ENCODE peak calls at places on chromosomes 5 and 9, in nine cellular contexts. Z is ascending aorta, V is dorsolateral prefrontal cortex, D is AG09309, S is IMR-90, J is choroid plexus epithelial cell, U is body of pancreas, Y is AG04450, C is brain microvascular endothelial cell. K is an unnamed sample.

GRCh38 chr5:56183507-56183906 is 49.6 kb downstream of the ANKRD55 start:
- DNase-seq in D (peak), V (no peak), U (no peak), C (peak), Z (peak), S (peak), J (peak), Y (peak), K (peak)

GRCh38 chr9:69107801-69108200 is 66.3 kb upstream of the TJP2 start:
- DNase-seq in V (no peak), Y (no peak), C (no peak), S (no peak), J (no peak), U (no peak), Z (no peak), D (no peak), K (no peak)

GRCh38 chr5:78639811-78640210 is 8.8 kb downstream of the LHFPL2 start:
- DNase-seq in D (no peak), S (no peak), U (no peak), J (no peak), V (no peak), C (no peak), Y (no peak), Z (no peak), K (no peak)

GRCh38 chr9:134899818-134900325 is 17.8 kb downstream of the FCN1 start:
- DNase-seq in C (no peak), Y (no peak), V (no peak), U (no peak), S (no peak), J (peak), D (no peak), Z (no peak), K (no peak)

GRCh38 chr5:6822556-6823343 is 109.5 kb downstream of the TENT4A start:
- DNase-seq in S (no peak), Y (no peak), D (no peak), Z (no peak), J (no peak), C (no peak), U (no peak), V (no peak), K (no peak)

GRCh38 chr9:120974921-120975320 is 48.3 kb upstream of the TRAF1 start:
- DNase-seq in D (no peak), Y (no peak), S (no peak), C (no peak), Z (no peak), V (no peak), U (no peak), J (no peak), K (no peak)

GRCh38 chr5:179806250-179807045 is at the start of gene MGAT4B:
- DNase-seq in Y (no peak), Z (peak), C (no peak), V (no peak), U (peak), S (peak), D (no peak), J (peak), K (peak)

GRCh38 chr9:34771023-34771422 is 61.1 kb upstream of the CCL21 start:
- DNase-seq in S (no peak), C (no peak), D (no peak), J (peak), V (no peak), Z (no peak), U (no peak), Y (no peak), K (peak)

GRCh38 chr9:2486988-2487387 is 134.6 kb upstream of the VLDLR start:
- DNase-seq in U (no peak), J (peak), D (no peak), S (no peak), C (no peak), Z (no peak), Y (no peak), V (no peak), K (peak)

GRCh38 chr5:175096469-175097185 is 347.4 kb downstream of the DRD1 start:
- DNase-seq in D (no peak), C (no peak), Z (no peak), J (no peak), S (no peak), Y (no peak), V (no peak), U (no peak), K (no peak)

GRCh38 chr5:151581841-151582583 is 9.1 kb downstream of the FAT2 start:
- DNase-seq in Y (no peak), D (no peak), S (no peak), C (no peak), J (no peak), Z (no peak), V (no peak), U (no peak), K (no peak)

GRCh38 chr5:172866802-172867748 is 33.0 kb downstream of the ERGIC1 start:
- DNase-seq in C (no peak), D (no peak), S (peak), Y (no peak), V (peak), U (no peak), J (no peak), Z (peak), K (peak)

GRCh38 chr5:167720201-167720600 is 571.2 kb upstream of the WWC1 start:
- DNase-seq in V (no peak), S (peak), U (no peak), Y (no peak), C (no peak), J (peak), D (no peak), Z (no peak), K (peak)

GRCh38 chr9:105515811-105516413 is 42.0 kb upstream of the FKTN start:
- DNase-seq in J (no peak), U (no peak), S (no peak), Y (no peak), Z (no peak), D (no peak), C (no peak), V (no peak), K (no peak)

GRCh38 chr9:38008168-38009034 is 60.6 kb downstream of the SHB start:
- DNase-seq in S (peak), V (no peak), Y (peak), J (peak), D (peak), U (no peak), Z (peak), C (peak), K (peak)

GRCh38 chr9:19456996-19457693 is 48.3 kb downstream of the ACER2 start:
- DNase-seq in Y (peak), U (peak), C (peak), J (peak), D (peak), Z (peak), S (peak), V (peak), K (peak)

GRCh38 chr9:18805386-18805785 is 227.6 kb downstream of the SAXO1 start:
- DNase-seq in D (no peak), S (no peak), C (no peak), V (no peak), Z (no peak), Y (no peak), U (no peak), J (no peak), K (no peak)

GRCh38 chr9:33081128-33081851 is 4.8 kb upstream of the SMU1 start:
- DNase-seq in Y (peak), V (no peak), U (peak), D (peak), S (peak), C (peak), Z (peak), J (peak), K (peak)

GRCh38 chr5:58064799-58065198 is 395.1 kb downstream of the PLK2 start:
- DNase-seq in C (no peak), Z (no peak), Y (no peak), J (no peak), S (peak), D (peak), V (no peak), U (no peak), K (peak)

GRCh38 chr5:140926211-140926902 is at the start of gene PCDHAC1:
- DNase-seq in J (peak), D (no peak), V (peak), Z (peak), Y (no peak), S (no peak), C (peak), U (peak), K (peak)

GRCh38 chr5:10801931-10802674 is 41.1 kb upstream of the DAP start:
- DNase-seq in S (no peak), V (no peak), Z (no peak), C (no peak), D (no peak), Y (no peak), J (peak), U (no peak), K (peak)

GRCh38 chr9:21611896-21612295 is 129.8 kb upstream of the IFNE start:
- DNase-seq in Y (no peak), Z (no peak), V (no peak), C (no peak), S (no peak), U (no peak), D (no peak), J (no peak), K (no peak)

GRCh38 chr9:117315236-117315635 is 99.6 kb downstream of the ASTN2 start:
- DNase-seq in V (peak), Y (no peak), D (no peak), Z (no peak), U (peak), J (no peak), C (no peak), S (no peak), K (no peak)

GRCh38 chr9:99004115-99004514 is 60.4 kb downstream of the COL15A1 start:
- DNase-seq in S (no peak), Y (no peak), V (no peak), Z (peak), C (no peak), D (no peak), U (no peak), J (no peak), K (no peak)

GRCh38 chr9:19087601-19088000 is 15.1 kb downstream of the HAUS6 start:
- DNase-seq in D (no peak), Z (no peak), Y (peak), U (no peak), C (peak), J (peak), V (no peak), S (peak), K (peak)

GRCh38 chr9:136312436-136312835 is 8.5 kb upstream of the CCDC187 start:
- DNase-seq in U (peak), S (peak), D (no peak), J (peak), Y (no peak), C (no peak), V (no peak), Z (no peak), K (peak)

GRCh38 chr9:22863736-22864135 is 417.1 kb downstream of the DMRTA1 start:
- DNase-seq in V (no peak), C (no peak), J (no peak), S (no peak), Z (no peak), U (no peak), D (no peak), Y (no peak), K (no peak)

GRCh38 chr5:168327451-168327850 is 36.0 kb downstream of the WWC1 start:
- DNase-seq in S (no peak), V (no peak), D (no peak), U (no peak), Y (no peak), Z (no peak), J (no peak), C (no peak), K (no peak)

GRCh38 chr5:174549254-174549653 is 175.1 kb upstream of the MSX2 start:
- DNase-seq in U (no peak), C (no peak), V (no peak), Z (peak), J (no peak), S (no peak), Y (no peak), D (no peak), K (no peak)

GRCh38 chr9:110048473-110048975 is 159.4 kb downstream of the C9orf152 start:
- DNase-seq in D (no peak), U (peak), Y (no peak), V (no peak), S (peak), J (peak), C (peak), Z (peak), K (peak)

GRCh38 chr9:120655005-120655622 is 59.2 kb downstream of the MEGF9 start:
- DNase-seq in Z (no peak), J (peak), Y (no peak), C (peak), D (no peak), S (peak), V (no peak), U (no peak), K (peak)

GRCh38 chr5:101716941-101717340 is 579.1 kb downstream of the SLCO4C1 start:
- DNase-seq in U (no peak), D (no peak), Y (no peak), Z (no peak), C (no peak), J (no peak), V (no peak), S (no peak), K (no peak)

GRCh38 chr9:89595646-89596045 is 9.2 kb upstream of the GADD45G start:
- DNase-seq in C (no peak), J (no peak), Z (peak), U (no peak), V (no peak), Y (no peak), S (no peak), D (no peak), K (no peak)

GRCh38 chr9:37899041-37899440 is 4.9 kb downstream of the SLC25A51 start:
- DNase-seq in J (peak), V (no peak), Z (no peak), S (peak), D (no peak), C (no peak), U (no peak), Y (no peak), K (peak)

GRCh38 chr5:14174235-14174636 is 31.1 kb downstream of the TRIO start:
- DNase-seq in Z (no peak), D (no peak), S (peak), V (no peak), U (no peak), C (no peak), J (peak), Y (no peak), K (no peak)

GRCh38 chr9:90385126-90385525 is 257.5 kb downstream of the DIRAS2 start:
- DNase-seq in C (no peak), U (no peak), D (no peak), S (no peak), V (no peak), J (no peak), Y (no peak), Z (no peak), K (no peak)

GRCh38 chr9:100472725-100473261 is at the start of gene TMEFF1:
- DNase-seq in C (no peak), Z (no peak), U (peak), V (peak), D (no peak), Y (no peak), J (no peak), S (peak), K (no peak)

GRCh38 chr9:100472268-100472667 is 681 bp upstream of the TMEFF1 start:
- DNase-seq in U (no peak), J (no peak), C (no peak), Z (no peak), S (no peak), D (no peak), Y (no peak), V (no peak), K (no peak)

GRCh38 chr9:100474950-100475276 is 2.0 kb downstream of the TMEFF1 start:
- DNase-seq in Z (no peak), U (no peak), J (no peak), C (no peak), Y (no peak), V (no peak), S (no peak), D (no peak), K (no peak)

GRCh38 chr9:100473271-100474081 is 527 bp downstream of the TMEFF1 start:
- DNase-seq in Y (no peak), J (peak), U (peak), S (peak), Z (no peak), C (no peak), D (no peak), V (peak), K (peak)

DNA sequence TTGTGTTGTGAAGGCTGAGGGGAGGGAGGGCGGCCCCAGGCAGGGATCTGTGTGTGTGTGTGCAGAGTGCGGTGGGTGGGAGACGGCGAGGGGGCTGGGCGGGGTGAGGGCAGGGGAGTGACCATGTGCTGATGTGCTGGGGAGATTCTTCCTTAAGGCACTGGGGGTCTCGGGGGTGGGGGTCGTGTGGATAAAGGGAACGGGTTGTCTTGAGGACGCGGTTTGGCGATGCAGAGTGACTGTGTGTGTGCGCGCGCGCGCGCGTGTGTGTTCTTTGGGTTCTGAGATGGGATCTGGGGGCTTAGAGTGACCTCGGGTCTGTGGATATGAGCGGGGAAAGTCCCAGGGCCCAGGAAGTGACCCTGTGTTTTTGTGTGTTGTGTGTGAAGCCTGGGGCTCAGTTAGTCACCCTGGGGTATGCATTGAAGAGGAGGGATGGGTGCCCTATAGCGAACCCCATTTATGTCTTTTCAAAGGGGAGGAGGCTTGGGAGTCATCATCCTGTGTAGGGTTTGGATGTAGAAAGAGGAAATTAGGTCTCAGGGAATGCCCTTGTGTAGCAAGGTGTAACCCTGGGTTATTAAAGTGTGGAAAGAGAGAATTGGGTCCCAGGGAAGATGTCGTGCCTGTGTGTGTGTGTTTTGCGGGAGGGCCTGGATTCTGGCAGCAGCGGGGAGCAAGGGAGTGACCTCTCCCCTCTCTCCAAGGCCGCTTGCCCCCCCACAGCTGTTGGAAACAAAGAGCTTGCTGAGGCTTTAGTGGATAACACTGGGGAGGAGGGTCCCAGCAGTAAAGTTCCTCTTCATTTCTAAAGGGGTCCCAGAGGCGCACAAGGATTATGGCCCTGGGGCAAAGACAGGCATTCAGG is 1.4 kb downstream of the TMEFF1 start:
- DNase-seq in Z (no peak), U (no peak), V (no peak), Y (no peak), C (no peak), S (no peak), D (no peak), J (no peak), K (no peak)
- H3K4me3 ChIP-seq in Z (peak), U (peak), V (peak), Y (peak), C (peak), S (peak), D (peak), J (peak), K (peak)

GRCh38 chr9:130058154-130058553 is 4.4 kb downstream of the GPR107 start:
- DNase-seq in V (no peak), J (peak), D (no peak), U (no peak), Z (no peak), C (no peak), S (no peak), Y (no peak), K (no peak)
- TF ChIP-seq CTCF in V (no peak), J (peak), D (peak), U (no peak), Z (no peak), C (peak), S (peak), Y (peak), K (peak)

DNA sequence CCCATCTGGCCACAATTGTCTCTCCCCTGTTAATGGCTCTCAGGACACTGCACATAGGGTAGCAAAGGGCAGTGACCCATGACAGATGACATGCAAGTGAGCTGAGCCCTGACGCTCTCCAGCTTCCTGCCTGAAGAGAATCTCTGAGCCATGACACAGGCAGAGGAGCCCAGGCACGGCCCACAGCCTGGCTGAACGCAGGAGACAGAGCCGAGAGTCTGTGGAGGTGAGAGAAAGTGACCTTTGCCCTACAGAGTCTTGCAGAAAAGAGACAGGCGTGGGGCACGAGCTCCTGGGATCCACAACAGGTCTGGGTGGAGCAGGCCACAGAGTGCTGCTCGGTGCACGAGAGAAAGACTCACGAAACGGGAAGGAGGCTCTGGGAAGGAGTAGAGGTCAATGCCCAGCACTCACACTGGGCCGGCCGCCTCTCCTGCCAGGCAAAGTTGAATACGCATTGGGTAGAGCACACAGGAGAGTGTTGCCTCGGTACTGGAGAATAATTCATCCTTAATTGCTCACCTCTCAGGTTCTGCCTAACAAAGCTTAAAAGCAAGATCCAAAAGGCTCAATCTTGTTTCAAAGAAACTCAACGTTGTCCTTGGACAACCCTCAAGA is 90.3 kb downstream of the MRPL36 start:
- DNase-seq in J (no peak), Y (no peak), C (no peak), S (no peak), D (no peak), U (no peak), Z (no peak), V (no peak), K (no peak)
- H3K4me3 ChIP-seq in J (no peak), Y (no peak), C (no peak), S (no peak), D (no peak), U (no peak), Z (no peak), V (no peak), K (no peak)

GRCh38 chr5:181211208-181211607 is 6.2 kb upstream of the TRIM7 start:
- DNase-seq in Y (no peak), U (no peak), Z (no peak), D (no peak), V (no peak), C (no peak), S (no peak), J (no peak), K (no peak)
- TF ChIP-seq CTCF in Y (no peak), U (no peak), Z (no peak), D (no peak), V (no peak), C (no peak), S (no peak), J (no peak), K (no peak)

GRCh38 chr5:149733129-149733900 is 3.2 kb downstream of the PPARGC1B start:
- DNase-seq in Z (no peak), V (no peak), D (no peak), S (no peak), J (no peak), Y (no peak), U (no peak), C (no peak), K (no peak)

GRCh38 chr5:149730620-149731331 is 666 bp downstream of the PPARGC1B start:
- DNase-seq in U (peak), D (no peak), Y (no peak), Z (no peak), V (peak), J (peak), S (no peak), C (peak), K (peak)

GRCh38 chr5:149731617-149732400 is 1.7 kb downstream of the PPARGC1B start:
- DNase-seq in U (peak), Z (peak), Y (peak), D (no peak), S (peak), V (peak), C (peak), J (peak), K (peak)

GRCh38 chr5:149731332-149731616 is 1.2 kb downstream of the PPARGC1B start:
- DNase-seq in S (no peak), Z (no peak), D (no peak), V (no peak), U (no peak), C (no peak), J (no peak), Y (no peak), K (no peak)

DNA sequence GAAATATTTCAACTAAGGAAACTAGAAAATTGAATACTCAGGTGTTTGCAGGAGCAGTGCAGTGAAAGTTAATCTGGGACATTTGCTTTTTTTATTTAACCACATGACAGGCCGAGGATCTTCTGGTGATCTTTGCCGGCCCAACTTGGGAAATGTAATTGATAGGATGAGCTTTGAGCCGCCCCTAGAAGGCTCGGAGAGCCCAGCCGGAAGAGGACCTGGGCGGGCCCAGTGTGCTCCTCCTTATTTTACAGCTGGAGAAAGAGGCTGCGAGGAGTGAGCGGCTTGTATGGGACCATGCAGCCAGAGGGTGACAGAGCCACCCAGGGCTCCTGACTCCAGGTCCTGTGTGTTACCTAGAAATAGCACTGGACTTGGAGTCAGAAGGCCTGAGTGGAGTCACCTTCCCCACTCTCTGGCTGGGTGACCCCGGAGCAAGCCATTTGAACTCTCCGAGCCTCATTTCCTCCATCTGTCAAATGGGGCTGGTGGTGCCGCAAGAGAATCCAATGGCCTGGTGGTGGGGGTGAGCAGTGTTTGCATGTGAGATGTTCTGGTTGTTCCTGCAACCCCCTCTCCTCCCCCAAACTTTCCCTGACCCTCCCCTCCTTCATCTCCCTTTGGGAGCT is 2.5 kb downstream of the PPARGC1B start:
- DNase-seq in Y (no peak), J (peak), U (no peak), C (peak), S (no peak), Z (no peak), D (no peak), V (no peak), K (peak)
- H3K4me3 ChIP-seq in Y (no peak), J (peak), U (no peak), C (peak), S (no peak), Z (peak), D (no peak), V (peak), K (peak)

K was measured in fibroblast of mammary gland.